ENCODE peak calls at places on chromosomes 5 and 9, in eight cellular contexts. X is IMR-90; Y is right atrium auricular region; V is transverse colon; F is heart right ventricle; P is PC-3; E is cardiac muscle cell; G is CD8-positive, alpha-beta T cell. H is an unnamed sample.

GRCh38 chr5:125575561-125576504 is 829.4 kb upstream of the ZNF608 start:
- DNase-seq in E (peak; percentile 42), G (no peak), F (no peak), V (peak; percentile 66), Y (no peak), X (no peak), P (no peak), H (no peak)

GRCh38 chr9:84781431-84781830 is 111.9 kb downstream of the NTRK2 start:
- DNase-seq in V (no peak), X (no peak), Y (no peak), G (no peak), E (peak; percentile 24), P (peak; percentile 31), F (no peak), H (no peak)

GRCh38 chr9:121107041-121107440 is 32.3 kb downstream of the CNTRL start:
- DNase-seq in P (peak; percentile 27), F (no peak), Y (no peak), V (no peak), G (no peak), X (no peak), E (no peak), H (no peak)

GRCh38 chr5:159003045-159004030 is 96.4 kb downstream of the EBF1 start:
- DNase-seq in G (no peak), E (no peak), X (peak; percentile 37), P (peak; percentile 77), Y (no peak), V (no peak), F (no peak), H (no peak)

GRCh38 chr5:25754895-25755294 is 1110.1 kb upstream of the CDH10 start:
- DNase-seq in X (no peak), E (no peak), F (no peak), P (peak; percentile 36), V (no peak), G (no peak), Y (no peak), H (no peak)

GRCh38 chr9:38015267-38015666 is 53.8 kb downstream of the SHB start:
- DNase-seq in F (no peak), V (no peak), G (no peak), P (no peak), X (no peak), Y (no peak), E (no peak), H (no peak)

GRCh38 chr5:132418876-132419275 is 49.4 kb downstream of the SLC22A5 start:
- DNase-seq in G (no peak), F (no peak), V (no peak), X (no peak), Y (no peak), E (no peak), P (no peak), H (no peak)

GRCh38 chr5:107806705-107807104 is 136.0 kb upstream of the EFNA5 start:
- DNase-seq in X (peak; percentile 80), G (no peak), F (no peak), V (no peak), E (no peak), P (peak; percentile 87), Y (no peak), H (no peak)

GRCh38 chr5:103744159-103744558 is 181.6 kb upstream of the NUDT12 start:
- DNase-seq in Y (no peak), X (peak; percentile 46), E (no peak), P (peak; percentile 96), G (no peak), V (no peak), F (no peak), H (no peak)

GRCh38 chr5:136620016-136620419 is 254.7 kb upstream of the TRPC7 start:
- DNase-seq in P (peak; percentile 46), G (no peak), E (no peak), Y (no peak), V (no peak), F (no peak), X (peak; percentile 14), H (no peak)

GRCh38 chr9:88976888-88977257 is 14.4 kb upstream of the S1PR3 start:
- DNase-seq in V (no peak), F (no peak), G (no peak), Y (no peak), X (no peak), E (no peak), P (no peak), H (no peak)

GRCh38 chr5:137344723-137345322 is 154.3 kb downstream of the SPOCK1 start:
- DNase-seq in Y (peak; percentile 62), F (peak; percentile 17), G (no peak), V (peak; percentile 33), X (peak; percentile 53), P (peak; percentile 76), E (peak; percentile 57), H (no peak)

GRCh38 chr9:132328580-132328979 is 26.2 kb downstream of the SETX start:
- DNase-seq in G (no peak), E (no peak), X (no peak), F (no peak), V (no peak), Y (no peak), P (no peak), H (no peak)

GRCh38 chr9:110950041-110950645 is 88.1 kb downstream of the LPAR1 start:
- DNase-seq in X (peak; percentile 61), Y (no peak), P (peak; percentile 44), G (no peak), E (no peak), V (no peak), F (no peak), H (no peak)

GRCh38 chr9:98455957-98456621 is 200.6 kb upstream of the TBC1D2 start:
- DNase-seq in E (peak; percentile 15), P (no peak), G (no peak), Y (no peak), X (peak; percentile 74), F (no peak), V (no peak), H (no peak)

GRCh38 chr5:158284242-158284641 is 425.3 kb upstream of the CLINT1 start:
- DNase-seq in E (no peak), F (no peak), P (no peak), Y (no peak), X (no peak), V (no peak), G (no peak), H (no peak)

GRCh38 chr5:118533923-118534322 is 454.4 kb downstream of the DTWD2 start:
- DNase-seq in X (no peak), E (no peak), Y (no peak), F (no peak), P (no peak), G (no peak), V (no peak), H (no peak)

GRCh38 chr5:82019342-82020138 is 47.7 kb downstream of the ATG10 start:
- DNase-seq in V (no peak), G (no peak), Y (no peak), P (no peak), X (no peak), E (no peak), F (no peak), H (no peak)

DNA sequence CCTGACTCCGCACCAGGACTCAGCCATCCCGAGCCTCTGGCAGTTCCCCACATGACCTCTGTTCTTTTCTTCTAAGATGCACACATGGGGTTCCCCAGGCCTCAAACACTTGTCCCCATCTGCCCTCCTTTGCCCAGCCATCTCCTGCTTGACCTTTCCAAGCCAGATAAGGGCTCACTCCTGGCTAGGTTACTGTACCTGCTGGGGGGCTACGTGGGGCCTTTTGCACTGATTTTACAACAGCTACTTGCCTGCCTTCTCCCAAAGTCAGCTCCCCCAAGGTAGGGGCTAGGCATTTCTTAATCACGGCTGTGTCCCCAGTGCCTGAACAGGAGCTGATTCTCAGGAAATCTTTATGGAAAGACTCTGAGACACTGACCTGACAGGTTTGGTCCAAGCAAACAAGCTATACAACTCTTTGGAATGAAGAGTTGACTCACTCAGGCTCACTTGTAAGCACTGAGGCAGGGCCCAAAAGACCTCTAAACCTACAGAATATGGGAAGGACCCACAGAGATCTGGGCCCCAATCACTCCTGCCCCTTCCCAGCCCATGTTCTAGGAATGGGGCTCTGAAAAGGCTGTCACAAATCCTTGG is 2.5 kb downstream of the MACROH2A1 start:
- DNase-seq in P (peak; percentile 24), E (no peak), Y (no peak), V (no peak), X (no peak), F (no peak), G (no peak), H (no peak)
- H3K4me3 ChIP-seq in P (peak overlapping the region; percentile 94), E (peak overlapping the region; percentile 72), Y (no peak overlapping the region), V (no peak overlapping the region), X (no peak overlapping the region), F (no peak overlapping the region), G (no peak overlapping the region), H (no peak overlapping the region)

DNA sequence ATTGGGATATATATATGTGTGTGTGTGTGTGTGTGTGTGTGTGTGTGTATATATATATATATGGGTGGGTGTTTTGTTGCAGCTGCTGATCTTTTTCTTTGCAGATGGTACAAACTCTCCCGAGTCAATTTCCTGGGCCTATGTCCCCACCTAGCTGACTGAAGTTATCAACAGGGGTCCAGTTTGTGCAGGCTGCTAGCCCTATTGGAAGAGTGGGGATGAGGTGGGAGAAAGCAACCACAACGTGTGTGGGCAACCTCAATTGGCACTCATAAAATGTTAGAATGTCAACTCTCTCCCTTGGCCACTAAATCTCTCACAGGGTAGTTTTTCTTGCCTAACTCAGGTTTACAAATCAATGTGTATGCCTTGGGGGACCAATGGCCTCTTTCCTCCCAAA is 5.6 kb downstream of the NR4A3 start:
- DNase-seq in X (no peak), G (no peak), P (no peak), Y (no peak), F (no peak), E (no peak), V (no peak), H (no peak)
- H3K27me3 ChIP-seq in X (no peaks in the 10 kb centered on the region), G (peaks cover 28% of the 10 kb centered on the region), P (no peaks in the 10 kb centered on the region), Y (no peaks in the 10 kb centered on the region), F (peaks cover 34% of the 10 kb centered on the region), E (peaks cover 98% of the 10 kb centered on the region), V (peaks cover 94% of the 10 kb centered on the region), H (no peaks in the 10 kb centered on the region)

GRCh38 chr9:69195019-69195418 is 20.9 kb downstream of the TJP2 start:
- DNase-seq in P (no peak), Y (no peak), V (no peak), E (no peak), G (no peak), X (no peak), F (no peak), H (no peak)
- H3K4me1 ChIP-seq in P (peaks cover 4% of the 10 kb centered on the region), Y (no peaks in the 10 kb centered on the region), V (no peaks in the 10 kb centered on the region), E (peaks cover 66% of the 10 kb centered on the region), G (no peaks in the 10 kb centered on the region), X (peaks cover 5% of the 10 kb centered on the region), F (peaks cover 55% of the 10 kb centered on the region), H (peaks cover 19% of the 10 kb centered on the region)

DNA sequence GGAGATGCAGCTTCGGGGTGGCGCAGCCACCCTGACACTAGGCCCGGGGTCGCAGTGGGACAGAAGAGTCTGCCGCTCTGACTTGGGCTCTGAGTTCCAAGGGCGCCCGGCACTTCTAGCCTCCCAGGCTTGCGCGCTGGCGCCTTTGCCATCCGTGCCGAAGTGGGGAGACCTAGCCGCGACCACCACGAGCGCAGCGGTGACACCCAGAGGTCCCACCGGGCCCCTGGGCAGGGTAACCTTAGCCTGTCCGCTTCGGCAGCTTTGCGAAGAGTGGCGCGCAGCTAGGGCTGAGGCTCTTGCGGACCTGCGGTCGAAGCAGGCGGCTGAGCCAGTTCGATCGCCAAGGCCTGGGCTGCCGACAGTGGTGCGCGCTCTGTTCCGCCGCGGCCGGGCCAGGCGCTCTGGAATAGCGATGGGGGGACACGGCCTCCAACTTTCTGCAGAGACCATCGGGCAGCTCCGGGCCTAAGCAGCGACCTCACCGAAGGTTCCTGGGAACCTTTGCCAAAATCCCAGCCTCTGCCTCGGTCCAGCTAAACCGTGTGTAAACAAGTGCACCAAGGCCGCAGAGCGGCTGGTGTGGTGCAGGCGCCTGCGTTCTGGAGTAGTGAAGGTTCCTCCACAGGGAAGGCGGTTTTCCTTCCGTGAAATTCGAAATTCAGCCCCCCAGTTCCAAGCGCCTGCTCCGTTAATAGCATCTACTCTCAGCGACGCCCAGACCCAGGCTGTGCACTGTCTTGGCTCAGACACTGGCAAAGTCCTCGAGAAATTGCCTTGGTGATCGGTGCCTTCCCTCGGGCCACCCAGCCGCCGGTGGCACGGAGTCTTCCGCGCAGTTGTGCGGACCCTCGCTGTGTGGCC is 7.4 kb downstream of the TLX3 start:
- DNase-seq in E (no peak), P (no peak), G (no peak), V (no peak), X (peak; percentile 20), Y (no peak), F (no peak), H (no peak)
- H3K4me3 ChIP-seq in E (no peak overlapping the region), P (no peak overlapping the region), G (no peak overlapping the region), V (no peak overlapping the region), X (no peak overlapping the region), Y (peak overlapping the region; percentile 30), F (peak overlapping the region; percentile 14), H (no peak overlapping the region)